ENCODE peak calls at places on chromosomes 16 and 17, in eight cellular contexts. J is tibial artery, Q is NCI-H1105 treated with DMSO at 0.1 percent for 48 hours, B is transverse colon, Y is T-helper 1 cell, C is GDM1, S is NCI-H1694, O is NCI-H2171 treated with DMSO at 0.1 percent for 48 hours. P is an unnamed sample.
A peak's percentile ranks its signal among the peaks of the same experiment; 100 is the strongest.

GRCh38 chr16:51151435-51151950 is 423 bp upstream of the SALL1 start:
- DNase-seq in J (no peak), Q (peak; percentile 64), B (peak; percentile 23), Y (no peak), C (no peak), S (peak; percentile 44), O (peak; percentile 53), P (peak; percentile 31)

GRCh38 chr17:80766290-80766689 is 221.7 kb downstream of the RPTOR start:
- DNase-seq in J (no peak), Q (no peak), B (no peak), Y (no peak), C (no peak), S (no peak), O (no peak), P (no peak)

GRCh38 chr16:9966569-9967157 is 215.6 kb downstream of the GRIN2A start:
- DNase-seq in J (no peak), Q (no peak), B (no peak), Y (no peak), C (no peak), S (no peak), O (no peak), P (no peak)

GRCh38 chr17:16419074-16419928 is 3.9 kb downstream of the TRPV2 start:
- DNase-seq in J (peak; percentile 72), Q (no peak), B (no peak), Y (peak; percentile 27), C (no peak), S (no peak), O (no peak), P (no peak)

GRCh38 chr16:72824761-72825160 is 223.2 kb downstream of the ZFHX3 start:
- DNase-seq in J (no peak), Q (no peak), B (no peak), Y (no peak), C (no peak), S (no peak), O (no peak), P (no peak)

GRCh38 chr16:78122774-78123315 is 23.4 kb downstream of the WWOX start:
- DNase-seq in J (no peak), Q (peak; percentile 91), B (no peak), Y (no peak), C (no peak), S (peak; percentile 48), O (peak; percentile 84), P (peak; percentile 10)

GRCh38 chr17:35766903-35767510 is 6.3 kb downstream of the C17orf50 start:
- DNase-seq in J (no peak), Q (no peak), B (no peak), Y (no peak), C (no peak), S (peak; percentile 76), O (peak; percentile 30), P (peak; percentile 26)

GRCh38 chr17:47778184-47778635 is 43.4 kb downstream of the OSBPL7 start:
- DNase-seq in J (no peak), Q (no peak), B (no peak), Y (no peak), C (no peak), S (no peak), O (no peak), P (no peak)

GRCh38 chr16:83931556-83931955 is 21.5 kb upstream of the OSGIN1 start:
- DNase-seq in J (no peak), Q (no peak), B (no peak), Y (no peak), C (no peak), S (no peak), O (no peak), P (no peak)

GRCh38 chr17:66152756-66153155 is 39.2 kb downstream of the CEP112 start:
- DNase-seq in J (no peak), Q (no peak), B (no peak), Y (no peak), C (no peak), S (no peak), O (no peak), P (no peak)

GRCh38 chr16:86363057-86363490 is 147.3 kb upstream of the FOXF1 start:
- DNase-seq in J (no peak), Q (no peak), B (peak; percentile 23), Y (no peak), C (no peak), S (no peak), O (no peak), P (no peak)

GRCh38 chr16:10225653-10226052 is 43.4 kb upstream of the GRIN2A start:
- DNase-seq in J (no peak), Q (no peak), B (no peak), Y (no peak), C (no peak), S (no peak), O (no peak), P (no peak)

GRCh38 chr16:4935231-4935855 is 1.6 kb downstream of the PPL start:
- DNase-seq in J (peak; percentile 95), Q (no peak), B (peak; percentile 65), Y (no peak), C (no peak), S (no peak), O (no peak), P (no peak)

GRCh38 chr16:57178793-57179212 is 7.0 kb downstream of the PSME3IP1 start:
- DNase-seq in J (no peak), Q (no peak), B (no peak), Y (no peak), C (no peak), S (no peak), O (no peak), P (no peak)

GRCh38 chr16:82055728-82056549 is 20.9 kb downstream of the HSD17B2 start:
- DNase-seq in J (no peak), Q (peak; percentile 43), B (no peak), Y (no peak), C (no peak), S (no peak), O (no peak), P (no peak)

GRCh38 chr17:83053021-83053778 is 26.2 kb upstream of the METRNL start:
- DNase-seq in J (no peak), Q (no peak), B (no peak), Y (no peak), C (no peak), S (no peak), O (no peak), P (no peak)

GRCh38 chr16:2964416-2965223 is 545 bp downstream of the KREMEN2 start:
- DNase-seq in J (no peak), Q (peak; percentile 61), B (peak; percentile 58), Y (peak; percentile 62), C (peak; percentile 72), S (peak; percentile 45), O (peak; percentile 86), P (peak; percentile 69)